ENCODE peak calls at places on chromosomes 2 and 18, in four cellular contexts. J, T, N and W are unnamed samples.

GRCh38 chr18:63762518-63762917 is 12.7 kb upstream of the SERPINB7 start:
- DNase-seq in N (peak), J (no peak), T (peak), W (no peak)

GRCh38 chr2:70270323-70270722 is 12.4 kb downstream of the PCYOX1 start:
- DNase-seq in J (no peak), T (no peak), N (no peak), W (no peak)

GRCh38 chr2:102004588-102004987 is 12.8 kb downstream of the IL1R2 start:
- DNase-seq in J (no peak), T (no peak), N (no peak), W (no peak)

GRCh38 chr18:3175195-3175758 is 44.5 kb downstream of the MYOM1 start:
- DNase-seq in N (no peak), J (no peak), T (peak), W (no peak)

GRCh38 chr2:227388537-227389011 is 825 bp upstream of the SCYGR1 start:
- DNase-seq in J (no peak), N (peak), T (peak), W (no peak)

GRCh38 chr18:50620319-50620718 is 60.4 kb downstream of the MAPK4 start:
- DNase-seq in J (no peak), T (no peak), N (no peak), W (no peak)

GRCh38 chr18:58567453-58568196 is 61.3 kb downstream of the ALPK2 start:
- DNase-seq in J (no peak), N (peak), T (peak), W (no peak)

GRCh38 chr2:174561283-174562275 is 36.0 kb downstream of the WIPF1 start:
- DNase-seq in N (peak), T (peak), J (peak), W (no peak)

GRCh38 chr2:31170071-31170698 is 31.9 kb upstream of the GALNT14 start:
- DNase-seq in J (peak), T (peak), N (peak), W (peak)

GRCh38 chr2:235263205-235264120 is 230.4 kb upstream of the AGAP1 start:
- DNase-seq in T (peak), N (peak), J (peak), W (peak)

GRCh38 chr2:36360063-36360462 is 4.5 kb downstream of the CRIM1 start:
- DNase-seq in T (no peak), N (no peak), J (no peak), W (no peak)

GRCh38 chr2:27735263-27735904 is 36.1 kb upstream of the MRPL33 start:
- DNase-seq in T (peak), N (peak), J (peak), W (peak)

GRCh38 chr2:10285578-10286198 is 17.0 kb upstream of the HPCAL1 start:
- DNase-seq in T (peak), N (no peak), J (peak), W (no peak)

GRCh38 chr2:109437325-109438090 is 176.3 kb downstream of the SEPTIN10 start:
- DNase-seq in J (peak), T (no peak), N (no peak), W (no peak)
- TF ChIP-seq CTCF in J (no peak), T (no peak), N (no peak), W (no peak)

DNA sequence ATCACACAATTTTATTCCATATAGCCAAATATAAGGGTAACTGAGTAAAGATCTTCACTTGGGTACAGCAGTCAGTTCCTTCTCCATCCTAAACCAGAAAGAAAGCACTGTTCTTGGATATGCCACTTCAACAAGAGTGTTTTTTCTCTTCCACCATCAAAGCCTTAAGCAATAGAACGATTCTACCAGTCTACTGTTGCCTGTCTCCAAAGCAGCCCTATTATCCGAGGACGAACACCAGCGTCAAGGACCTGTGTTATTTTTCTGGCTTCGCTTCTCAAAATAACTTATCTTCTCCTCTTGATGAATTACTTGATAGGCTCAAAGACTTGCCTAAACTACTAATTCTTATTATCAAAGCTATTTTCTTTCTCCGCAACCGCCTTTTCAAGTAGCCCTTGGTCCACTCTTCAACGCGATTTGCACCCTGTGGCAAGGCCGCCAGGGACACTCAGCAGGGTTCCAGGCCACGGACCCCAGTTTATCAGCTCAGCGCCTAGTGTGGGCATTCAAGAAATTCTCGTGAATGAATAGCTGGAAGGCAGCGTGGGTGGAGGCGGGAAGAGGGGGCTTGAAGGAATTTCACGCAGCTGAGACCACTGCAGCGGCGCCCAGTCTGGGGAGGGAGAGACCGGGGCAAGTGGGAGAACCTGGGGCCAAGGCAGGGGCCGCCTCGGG is 598 bp downstream of the ALS2 start:
- DNase-seq in J (no peak), N (no peak), T (no peak), W (no peak)
- H3K27ac ChIP-seq in J (peak), N (peak), T (peak), W (peak)

GRCh38 chr2:54660752-54661151 is 62.7 kb upstream of the EML6 start:
- DNase-seq in J (no peak), T (no peak), N (no peak), W (no peak)
- TF ChIP-seq CTCF in J (no peak), T (no peak), N (no peak), W (no peak)

GRCh38 chr18:76894947-76895346 is 72.6 kb downstream of the ZNF236 start:
- DNase-seq in T (no peak), N (no peak), J (no peak), W (no peak)

GRCh38 chr18:76895498-76895897 is 73.1 kb downstream of the ZNF236 start:
- DNase-seq in J (no peak), N (no peak), T (no peak), W (no peak)

GRCh38 chr18:76896677-76897076 is 74.3 kb downstream of the ZNF236 start:
- DNase-seq in N (no peak), T (no peak), J (no peak), W (no peak)

GRCh38 chr18:76889086-76889699 is 66.8 kb downstream of the ZNF236 start:
- DNase-seq in T (no peak), N (no peak), J (no peak), W (no peak)

DNA sequence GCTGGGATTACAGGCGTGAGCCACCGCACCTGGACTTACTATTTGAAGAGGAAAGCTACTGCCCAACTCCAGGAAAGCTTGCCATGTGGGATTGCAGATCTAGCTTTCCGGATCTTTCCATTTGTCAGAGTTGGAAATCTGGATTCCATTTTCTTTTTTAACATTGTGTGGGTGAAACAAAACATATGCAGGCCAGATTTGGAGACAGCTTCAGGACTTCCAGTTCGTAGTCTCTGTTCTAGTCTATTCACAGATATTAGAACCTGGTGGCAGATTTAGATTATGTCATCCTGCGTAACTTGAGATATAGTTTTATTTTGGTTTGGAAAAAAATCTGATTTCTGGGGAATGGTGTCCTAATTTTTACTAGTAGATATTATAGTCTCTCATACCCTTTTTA is 70.5 kb downstream of the ZNF236 start:
- DNase-seq in N (no peak), J (no peak), T (no peak), W (no peak)
- H3K27ac ChIP-seq in N (no peak), J (no peak), T (no peak), W (no peak)

GRCh38 chr2:74632209-74632938 is 15.8 kb downstream of the M1AP start:
- DNase-seq in N (no peak), T (peak), J (no peak), W (no peak)
- TF ChIP-seq CTCF in N (no peak), T (no peak), J (no peak), W (no peak)

GRCh38 chr2:52423655-52424054 is 1343.9 kb upstream of the CHAC2 start:
- DNase-seq in J (no peak), T (no peak), N (no peak), W (no peak)
- H3K27ac ChIP-seq in J (no peak), T (no peak), N (no peak), W (no peak)

DNA sequence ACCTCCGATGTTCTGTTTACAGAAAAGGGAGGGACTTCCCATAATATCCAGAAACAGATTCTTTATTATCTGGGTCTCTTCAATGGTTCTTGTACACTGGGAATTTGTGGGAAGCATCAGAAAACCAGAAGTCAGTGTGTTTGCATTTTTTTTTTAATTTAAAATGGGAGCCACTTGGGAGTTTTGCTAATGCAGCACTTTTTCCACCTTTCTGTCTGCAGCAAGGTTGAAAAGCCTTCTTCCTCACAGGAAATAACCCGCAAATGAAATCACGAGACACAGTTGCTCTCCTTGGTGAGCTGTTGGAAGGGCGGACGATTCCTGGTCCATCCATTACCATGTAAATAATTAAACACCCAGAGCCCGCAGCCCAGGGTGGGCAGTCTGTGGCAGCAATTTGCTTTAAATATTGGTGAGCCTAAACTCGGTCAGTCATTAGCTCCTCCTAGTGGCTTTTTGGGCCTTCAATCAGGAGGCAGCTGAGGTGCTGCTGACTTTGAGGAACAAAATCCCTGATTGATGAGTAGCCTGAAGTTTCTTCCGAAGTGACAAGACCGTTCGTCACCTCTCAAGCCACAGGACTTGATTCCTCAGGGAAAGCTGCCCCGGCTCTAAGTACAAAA is 471.5 kb downstream of the EPHA4 start:
- DNase-seq in T (no peak), N (no peak), J (no peak), W (no peak)
- TF ChIP-seq CTCF in T (peak), N (peak), J (no peak), W (no peak)